ENCODE peak calls at places on chromosomes 13 and 19, in five cellular contexts. A is heart right ventricle, N is natural killer cell, B is Peyer's patch, D is choroid plexus epithelial cell. X is an unnamed sample.

GRCh38 chr13:46354143-46355087 is 32.6 kb downstream of the RUBCNL start:
- DNase-seq in D (peak), A (no peak), B (no peak), N (no peak), X (no peak)

GRCh38 chr13:89925107-89925506 is 1422.4 kb upstream of the MIR17HG start:
- DNase-seq in A (no peak), D (peak), B (no peak), N (no peak), X (no peak)

GRCh38 chr13:98482476-98483444 is 94.1 kb downstream of the STK24 start:
- DNase-seq in D (peak), A (peak), B (peak), N (no peak), X (no peak)

GRCh38 chr13:87527036-87527435 is 144.1 kb upstream of the SLITRK5 start:
- DNase-seq in N (no peak), B (no peak), D (no peak), A (no peak), X (no peak)

GRCh38 chr19:8370176-8371010 is 6.4 kb downstream of the ANGPTL4 start:
- DNase-seq in N (no peak), B (no peak), D (peak), A (no peak), X (no peak)

GRCh38 chr13:62931901-62932883 is 1516.5 kb upstream of the PCDH20 start:
- DNase-seq in D (peak), B (no peak), A (no peak), N (no peak), X (no peak)

GRCh38 chr19:45402469-45403070 is 2.3 kb downstream of the PPP1R13L start:
- DNase-seq in N (no peak), B (peak), D (no peak), A (no peak), X (no peak)

GRCh38 chr19:16458391-16459128 is 13.2 kb downstream of the EPS15L1 start:
- DNase-seq in B (peak), A (no peak), D (no peak), N (no peak), X (no peak)

GRCh38 chr19:632228-633067 is 889 bp downstream of the POLRMT start:
- DNase-seq in N (no peak), B (peak), A (no peak), D (peak), X (no peak)

GRCh38 chr13:26133851-26134250 is 82.0 kb upstream of the SHISA2 start:
- DNase-seq in A (no peak), N (no peak), B (no peak), D (no peak), X (no peak)

GRCh38 chr19:35883920-35884319 is 15.5 kb downstream of the APLP1 start:
- DNase-seq in D (no peak), B (no peak), A (no peak), N (no peak), X (no peak)

GRCh38 chr19:35590875-35591274 is 4.9 kb downstream of the PMIS2 start:
- DNase-seq in D (no peak), A (no peak), N (no peak), B (no peak), X (no peak)

GRCh38 chr13:50421457-50422130 is 406.4 kb downstream of the KCNRG start:
- DNase-seq in N (no peak), B (no peak), A (no peak), D (no peak), X (no peak)

GRCh38 chr19:8017808-8018207 is 12.4 kb upstream of the ELAVL1 start:
- DNase-seq in N (peak), D (no peak), B (peak), A (no peak), X (no peak)

GRCh38 chr13:29978211-29978610 is 127.8 kb upstream of the UBL3 start:
- DNase-seq in B (no peak), D (no peak), A (no peak), N (no peak), X (no peak)

GRCh38 chr19:2888739-2889224 is 11.9 kb upstream of the ZNF57 start:
- DNase-seq in D (no peak), B (peak), N (peak), A (no peak), X (no peak)

GRCh38 chr19:51921949-51922348 is 5.3 kb upstream of the ZNF613 start:
- DNase-seq in B (no peak), D (no peak), A (no peak), N (no peak), X (no peak)

GRCh38 chr19:1942078-1942933 is 1.3 kb downstream of the CSNK1G2 start:
- DNase-seq in A (peak), D (peak), B (peak), N (peak), X (peak)

GRCh38 chr13:110542311-110542796 is 19.2 kb downstream of the RAB20 start:
- DNase-seq in A (no peak), N (no peak), B (no peak), D (no peak), X (no peak)

GRCh38 chr13:21074601-21075302 is 13.4 kb upstream of the LATS2 start:
- DNase-seq in N (peak), D (no peak), B (peak), A (peak), X (no peak)

GRCh38 chr13:24923305-24923640 is 159.3 kb downstream of the RNF17 start:
- DNase-seq in N (no peak), B (no peak), A (peak), D (peak), X (no peak)

GRCh38 chr13:31885994-31886393 is 145.6 kb upstream of the FRY start:
- DNase-seq in A (peak), B (no peak), D (peak), N (no peak), X (no peak)

GRCh38 chr19:36092566-36092965 is 18.4 kb upstream of the OVOL3 start:
- DNase-seq in N (no peak), B (no peak), D (no peak), A (no peak), X (no peak)

GRCh38 chr13:30832845-30833332 is 73.2 kb upstream of the MEDAG start:
- DNase-seq in A (no peak), B (peak), D (peak), N (no peak), X (peak)

GRCh38 chr19:47991191-47991808 is 670 bp downstream of the BSPH1 start:
- DNase-seq in N (no peak), D (no peak), B (no peak), A (no peak), X (no peak)

GRCh38 chr19:56170261-56170660 is 5.5 kb upstream of the GALP start:
- DNase-seq in D (peak), A (peak), B (peak), N (no peak), X (no peak)

GRCh38 chr19:40056505-40056904 is 474 bp upstream of the ZNF780B start:
- DNase-seq in D (no peak), N (no peak), A (no peak), B (no peak), X (no peak)

GRCh38 chr19:42081584-42082258 is 5.8 kb downstream of the ZNF574 start:
- DNase-seq in B (no peak), N (no peak), A (no peak), D (peak), X (no peak)
- TF ChIP-seq CTCF in B (peak), N (no peak), A (no peak), D (peak), X (peak)

GRCh38 chr13:53142301-53142700 is 113.7 kb downstream of the OLFM4 start:
- DNase-seq in B (no peak), N (no peak), D (peak), A (no peak), X (no peak)
- TF ChIP-seq CTCF in B (no peak), N (no peak), D (no peak), A (no peak), X (no peak)

DNA sequence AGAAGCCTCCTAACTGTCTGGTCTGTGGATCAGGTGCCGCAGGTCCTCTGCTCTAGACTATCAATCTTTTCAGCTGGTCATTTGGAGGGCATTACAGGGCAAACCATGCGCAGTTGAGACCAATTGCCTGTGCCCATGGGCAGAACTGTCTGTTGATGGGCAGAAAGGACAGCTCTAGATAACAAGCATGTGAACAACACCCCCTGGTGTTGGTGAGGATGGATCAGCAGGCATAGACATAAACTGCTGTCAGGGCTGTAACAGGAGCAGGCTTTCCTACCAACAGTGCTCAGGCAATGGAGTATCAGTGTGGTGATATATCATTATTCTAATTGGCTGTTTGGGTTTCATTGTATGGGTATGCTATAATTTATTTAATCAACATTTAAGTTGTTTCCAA is 104.7 kb upstream of the KL start:
- DNase-seq in A (no peak), D (peak), B (no peak), N (no peak), X (no peak)
- TF ChIP-seq CTCF in A (no peak), D (peak), B (no peak), N (no peak), X (peak)

GRCh38 chr19:5826531-5827341 is 12.8 kb downstream of the FUT6 start:
- DNase-seq in N (no peak), D (no peak), B (peak), A (peak), X (no peak)
- TF ChIP-seq CTCF in N (no peak), D (peak), B (no peak), A (no peak), X (peak)

GRCh38 chr19:49130325-49130724 is 11.0 kb downstream of the PPFIA3 start:
- DNase-seq in D (no peak), A (no peak), B (no peak), N (no peak), X (no peak)

GRCh38 chr19:49129238-49129583 is 9.9 kb downstream of the PPFIA3 start:
- DNase-seq in A (no peak), B (no peak), N (no peak), D (no peak), X (no peak)

GRCh38 chr19:49126575-49126974 is 7.2 kb downstream of the PPFIA3 start:
- DNase-seq in N (no peak), D (no peak), A (no peak), B (no peak), X (no peak)

GRCh38 chr19:49128545-49129237 is 9.3 kb downstream of the PPFIA3 start:
- DNase-seq in D (no peak), A (no peak), N (no peak), B (no peak), X (no peak)

DNA sequence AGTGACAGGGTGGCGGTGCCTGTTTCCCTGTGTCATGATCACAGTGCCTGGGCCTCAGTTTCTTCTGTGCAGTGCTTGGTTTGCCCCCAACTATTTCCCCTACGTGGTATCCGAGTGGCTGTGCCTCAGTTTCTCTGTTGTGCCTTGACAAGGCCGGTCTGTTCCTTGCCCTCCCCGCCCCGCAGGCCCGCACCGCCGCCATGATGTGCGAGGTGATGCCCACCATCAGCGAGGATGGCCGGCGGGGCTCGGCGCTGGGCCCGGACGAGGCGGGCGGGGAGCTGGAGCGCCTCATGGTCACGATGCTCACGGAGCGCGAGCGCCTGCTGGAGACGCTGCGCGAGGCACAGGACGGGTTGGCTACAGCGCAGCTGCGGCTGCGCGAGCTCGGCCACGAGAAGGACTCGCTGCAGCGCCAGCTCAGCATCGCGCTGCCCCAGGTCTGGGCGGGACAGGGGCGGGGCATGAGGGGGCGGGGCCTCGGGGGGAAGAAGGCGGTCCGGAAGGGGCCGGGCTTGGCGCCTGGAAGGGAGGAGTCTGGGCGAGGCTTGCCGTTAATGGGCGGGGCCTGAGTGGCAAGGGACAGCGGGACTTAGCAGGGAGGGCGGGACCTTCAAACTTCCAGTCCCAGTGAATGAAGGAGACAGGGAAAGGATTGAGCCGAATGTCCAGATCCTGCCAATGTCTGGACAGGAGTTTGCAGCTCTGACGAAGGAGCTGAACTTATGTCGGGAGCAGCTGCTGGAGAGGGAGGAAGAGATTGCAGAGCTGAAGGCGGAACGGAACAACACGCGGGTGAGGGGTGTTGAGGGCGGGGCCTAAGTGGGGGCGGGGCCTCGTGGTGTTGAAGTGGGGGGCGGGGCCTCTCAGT is 8.6 kb downstream of the PPFIA3 start:
- DNase-seq in B (peak), A (peak), D (peak), N (peak), X (peak)
- TF ChIP-seq CTCF in B (no peak), A (no peak), D (no peak), N (no peak), X (peak)

X was measured in type B pancreatic cell.